ENCODE peak calls at places on chromosomes 7 and 10, in nine cellular contexts. C is neural crest cell, P is progenitor cell of endocrine pancreas, L is SK-N-SH, X is osteocyte, S is chondrocyte, R is neural progenitor cell, E is astrocyte of the spinal cord, Z is HFF-Myc. Q is an unnamed sample.

GRCh38 chr7:128781126-128781525 is 5.5 kb upstream of the OPN1SW start:
- DNase-seq in E (peak; percentile 24), C (no peak), P (no peak), L (no peak), S (no peak), Z (no peak), X (no peak), R (no peak), Q (no peak)

GRCh38 chr7:1659696-1660095 is 10.4 kb upstream of the ELFN1 start:
- DNase-seq in C (no peak), X (no peak), E (no peak), R (no peak), L (no peak), Z (peak; percentile 72), S (no peak), P (no peak), Q (no peak)

GRCh38 chr7:156640949-156641485 is 443 bp downstream of the RNF32 start:
- DNase-seq in R (no peak), E (peak; percentile 46), P (no peak), S (no peak), Z (no peak), X (no peak), C (no peak), L (no peak), Q (no peak)

GRCh38 chr10:87761892-87762291 is 56.1 kb downstream of the ATAD1 start:
- DNase-seq in X (no peak), L (no peak), Z (no peak), S (no peak), E (peak; percentile 69), C (no peak), P (no peak), R (no peak), Q (no peak)

GRCh38 chr7:46145412-46145811 is 224.3 kb upstream of the IGFBP3 start:
- DNase-seq in S (no peak), X (no peak), Z (peak; percentile 79), R (peak; percentile 44), P (no peak), L (no peak), C (no peak), E (peak; percentile 97), Q (no peak)

GRCh38 chr10:77282163-77282562 is 355.4 kb downstream of the KCNMA1 start:
- DNase-seq in L (no peak), E (no peak), P (no peak), R (no peak), X (no peak), S (no peak), C (no peak), Z (no peak), Q (no peak)

GRCh38 chr7:155882596-155882995 is 70.3 kb upstream of the SHH start:
- DNase-seq in R (no peak), S (no peak), X (peak; percentile 21), E (peak; percentile 53), C (no peak), P (no peak), Z (no peak), L (no peak), Q (no peak)

GRCh38 chr10:102631525-102632393 is 12.5 kb upstream of the TRIM8 start:
- DNase-seq in S (peak; percentile 73), L (no peak), C (no peak), P (no peak), R (no peak), Z (no peak), E (no peak), X (no peak), Q (no peak)

GRCh38 chr10:72257051-72257892 is 16.5 kb upstream of the DDIT4 start:
- DNase-seq in Z (no peak), C (no peak), R (peak; percentile 74), S (no peak), E (peak; percentile 21), L (no peak), P (no peak), X (no peak), Q (no peak)

GRCh38 chr7:18265611-18266281 is 229.8 kb upstream of the HDAC9 start:
- DNase-seq in E (no peak), S (no peak), X (no peak), L (no peak), Z (no peak), P (no peak), C (no peak), R (no peak), Q (no peak)

GRCh38 chr7:10685040-10685439 is 288.6 kb upstream of the PHF14 start:
- DNase-seq in P (no peak), L (no peak), E (no peak), R (no peak), X (no peak), C (no peak), S (no peak), Z (no peak), Q (no peak)

GRCh38 chr10:42475168-42476098 is 162.9 kb downstream of the ZNF33B start:
- DNase-seq in C (no peak), S (no peak), X (no peak), Z (peak; percentile 29), L (peak; percentile 86), P (no peak), R (no peak), E (no peak), Q (no peak)

GRCh38 chr10:44929356-44930113 is 18.4 kb downstream of the TMEM72 start:
- DNase-seq in E (no peak), L (no peak), S (no peak), X (no peak), R (no peak), C (no peak), Z (no peak), P (no peak), Q (no peak)

GRCh38 chr7:142908921-142909870 is 23.7 kb upstream of the TRPV6 start:
- DNase-seq in P (no peak), X (no peak), R (peak; percentile 26), Z (no peak), C (no peak), L (peak; percentile 47), E (no peak), S (no peak), Q (no peak)
- TF ChIP-seq CTCF in P (peak; percentile 41), X (no peak), R (peak; percentile 51), Z (peak; percentile 14), C (peak; percentile 34), L (peak; percentile 43), E (no peak), S (no peak), Q (peak; percentile 16)

DNA sequence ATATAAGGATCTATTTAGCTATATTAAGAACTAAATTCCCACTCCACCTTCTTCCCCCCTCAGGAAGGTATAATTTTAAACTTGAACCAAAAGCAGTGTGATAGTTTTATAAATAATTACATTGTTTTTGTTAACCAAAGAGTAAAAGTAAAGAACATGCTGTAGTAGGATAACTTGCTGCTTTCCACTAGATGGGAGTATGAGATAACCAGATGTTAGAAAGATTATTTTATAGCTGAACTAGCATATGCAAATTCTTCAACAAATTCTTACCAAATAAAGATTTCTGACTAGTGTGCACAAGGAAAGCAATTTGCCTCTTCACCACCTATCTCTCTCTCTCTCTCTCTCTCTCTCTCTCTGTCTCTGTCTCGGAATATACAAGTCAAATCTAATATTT is 31.8 kb downstream of the TES start:
- DNase-seq in R (no peak), P (no peak), L (no peak), X (no peak), C (no peak), Z (no peak), E (peak; percentile 26), S (no peak), Q (no peak)
- TF ChIP-seq CTCF in R (no peak), P (no peak), L (peak; percentile 60), X (peak; percentile 35), C (no peak), Z (peak; percentile 29), E (peak; percentile 23), S (peak; percentile 72), Q (no peak)

GRCh38 chr10:91574236-91574635 is 58.6 kb downstream of the PPP1R3C start:
- DNase-seq in P (no peak), L (no peak), C (no peak), R (no peak), Z (no peak), E (no peak), S (no peak), X (no peak), Q (no peak)

GRCh38 chr10:91576096-91576545 is 56.8 kb downstream of the PPP1R3C start:
- DNase-seq in L (no peak), P (no peak), X (no peak), R (no peak), Z (no peak), C (no peak), E (no peak), S (no peak), Q (no peak)

GRCh38 chr10:91573320-91573719 is 59.6 kb downstream of the PPP1R3C start:
- DNase-seq in C (no peak), S (no peak), E (no peak), Z (no peak), R (no peak), P (no peak), L (no peak), X (no peak), Q (no peak)

GRCh38 chr10:91571671-91572070 is 61.2 kb downstream of the PPP1R3C start:
- DNase-seq in E (no peak), C (no peak), X (no peak), R (no peak), Z (no peak), L (no peak), S (no peak), P (no peak), Q (no peak)

GRCh38 chr10:91575044-91575610 is 57.7 kb downstream of the PPP1R3C start:
- DNase-seq in P (no peak), S (no peak), C (no peak), R (peak; percentile 15), X (no peak), E (no peak), Z (no peak), L (no peak), Q (no peak)
- TF ChIP-seq CTCF in P (no peak), S (no peak), C (no peak), R (no peak), X (no peak), E (no peak), Z (no peak), L (no peak), Q (no peak)

DNA sequence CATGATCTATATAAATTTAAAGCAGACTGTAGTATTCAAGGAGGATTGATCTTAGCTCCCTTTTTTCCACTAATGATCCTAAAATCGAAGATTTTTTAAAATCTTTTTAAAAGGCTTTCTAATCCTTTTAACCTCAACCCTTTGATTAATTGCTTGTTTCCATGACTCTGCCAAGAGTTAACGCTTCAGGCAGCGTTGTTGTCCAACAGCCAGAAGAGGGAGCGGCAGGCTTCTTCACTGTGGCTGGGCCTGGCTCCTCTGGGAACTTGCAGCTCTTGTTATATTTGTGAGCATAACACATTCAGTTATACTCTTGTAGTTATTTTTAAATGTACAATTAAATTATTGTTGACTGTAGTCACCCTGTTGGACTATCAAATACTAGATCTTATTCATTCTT is 26.3 kb downstream of the CRCP start:
- DNase-seq in L (peak; percentile 52), E (peak; percentile 86), S (no peak), R (peak; percentile 51), X (no peak), Z (no peak), C (peak; percentile 14), P (peak; percentile 16), Q (peak; percentile 32)
- TF ChIP-seq CTCF in L (peak; percentile 75), E (peak; percentile 86), S (peak; percentile 79), R (peak; percentile 56), X (peak; percentile 64), Z (peak; percentile 62), C (peak; percentile 65), P (peak; percentile 67), Q (peak; percentile 47)

Q was measured in nephron progenitor cell.